ENCODE peak calls at places on chromosome 6, in four cellular contexts. One of them, this sample, is unnamed.

GRCh38 chr6:110325197-110325596 is 33.0 kb downstream of the METTL24 start:
- DNase-seq in mammary epithelial cell: no peak
- DNase-seq in CD8-positive, alpha-beta T cell: no peak
- DNase-seq in AG04450: peak; percentile 79
- DNase-seq in this sample: peak; percentile 12

GRCh38 chr6:143727035-143727434 is 49.3 kb downstream of the PHACTR2 start:
- DNase-seq in AG04450: no peak
- DNase-seq in CD8-positive, alpha-beta T cell: no peak
- DNase-seq in mammary epithelial cell: no peak
- DNase-seq in this sample: no peak

GRCh38 chr6:113859349-113860164 is 2.4 kb downstream of the MARCKS start:
- DNase-seq in AG04450: no peak
- DNase-seq in CD8-positive, alpha-beta T cell: no peak
- DNase-seq in mammary epithelial cell: peak; percentile 53
- DNase-seq in this sample: no peak

GRCh38 chr6:77740380-77740779 is 87.5 kb downstream of the MEI4 start:
- DNase-seq in CD8-positive, alpha-beta T cell: no peak
- DNase-seq in AG04450: no peak
- DNase-seq in mammary epithelial cell: peak; percentile 5
- DNase-seq in this sample: no peak

GRCh38 chr6:17585766-17586502 is 14.2 kb upstream of the FAM8A1 start:
- DNase-seq in AG04450: no peak
- DNase-seq in CD8-positive, alpha-beta T cell: no peak
- DNase-seq in mammary epithelial cell: peak; percentile 27
- DNase-seq in this sample: no peak

GRCh38 chr6:9140181-9140580 is 704.8 kb upstream of the SLC35B3 start:
- DNase-seq in CD8-positive, alpha-beta T cell: no peak
- DNase-seq in mammary epithelial cell: peak; percentile 22
- DNase-seq in AG04450: no peak
- DNase-seq in this sample: no peak

GRCh38 chr6:134519456-134519855 is 201.5 kb upstream of the SGK1 start:
- DNase-seq in CD8-positive, alpha-beta T cell: peak; percentile 58
- DNase-seq in mammary epithelial cell: no peak
- DNase-seq in AG04450: no peak
- DNase-seq in this sample: no peak

GRCh38 chr6:32950010-32950409 is 2.9 kb downstream of the HLA-DMA start:
- DNase-seq in CD8-positive, alpha-beta T cell: no peak
- DNase-seq in mammary epithelial cell: no peak
- DNase-seq in AG04450: no peak
- DNase-seq in this sample: no peak

GRCh38 chr6:157269261-157269794 is 54.0 kb downstream of the TMEM242 start:
- DNase-seq in CD8-positive, alpha-beta T cell: no peak
- DNase-seq in mammary epithelial cell: peak; percentile 20
- DNase-seq in AG04450: no peak
- DNase-seq in this sample: no peak

GRCh38 chr6:105320766-105321165 is 82.1 kb downstream of the PREP start:
- DNase-seq in AG04450: no peak
- DNase-seq in mammary epithelial cell: no peak
- DNase-seq in CD8-positive, alpha-beta T cell: no peak
- DNase-seq in this sample: no peak

GRCh38 chr6:121581327-121581726 is 145.9 kb downstream of the GJA1 start:
- DNase-seq in mammary epithelial cell: no peak
- DNase-seq in AG04450: no peak
- DNase-seq in CD8-positive, alpha-beta T cell: no peak
- DNase-seq in this sample: no peak

GRCh38 chr6:34338811-34339210 is 53.7 kb downstream of the NUDT3 start:
- DNase-seq in mammary epithelial cell: no peak
- DNase-seq in AG04450: no peak
- DNase-seq in CD8-positive, alpha-beta T cell: no peak
- DNase-seq in this sample: no peak

GRCh38 chr6:46130665-46131064 is 876 bp downstream of the ENPP4 start:
- DNase-seq in CD8-positive, alpha-beta T cell: no peak
- DNase-seq in mammary epithelial cell: no peak
- DNase-seq in AG04450: no peak
- DNase-seq in this sample: no peak

GRCh38 chr6:15427360-15428070 is 181.6 kb downstream of the JARID2 start:
- DNase-seq in mammary epithelial cell: peak; percentile 46
- DNase-seq in CD8-positive, alpha-beta T cell: no peak
- DNase-seq in AG04450: no peak
- DNase-seq in this sample: no peak

GRCh38 chr6:3444276-3445088 is 12.4 kb downstream of the SLC22A23 start:
- DNase-seq in mammary epithelial cell: no peak
- DNase-seq in AG04450: no peak
- DNase-seq in CD8-positive, alpha-beta T cell: no peak
- DNase-seq in this sample: no peak

GRCh38 chr6:106765496-106765895 is 136.1 kb downstream of the QRSL1 start:
- DNase-seq in mammary epithelial cell: no peak
- DNase-seq in AG04450: no peak
- DNase-seq in CD8-positive, alpha-beta T cell: no peak
- DNase-seq in this sample: no peak

GRCh38 chr6:128515550-128516513 is 4.6 kb downstream of the PTPRK start:
- DNase-seq in AG04450: no peak
- DNase-seq in CD8-positive, alpha-beta T cell: no peak
- DNase-seq in mammary epithelial cell: no peak
- DNase-seq in this sample: no peak

GRCh38 chr6:160349837-160350236 is 1.7 kb downstream of the SLC22A3 start:
- DNase-seq in CD8-positive, alpha-beta T cell: no peak
- DNase-seq in AG04450: no peak
- DNase-seq in mammary epithelial cell: no peak
- DNase-seq in this sample: no peak

GRCh38 chr6:17714177-17714576 is 7.5 kb upstream of the NUP153 start:
- DNase-seq in mammary epithelial cell: no peak
- DNase-seq in CD8-positive, alpha-beta T cell: no peak
- DNase-seq in AG04450: no peak
- DNase-seq in this sample: no peak

GRCh38 chr6:78347191-78347916 is 520.0 kb upstream of the IRAK1BP1 start:
- DNase-seq in mammary epithelial cell: no peak
- DNase-seq in AG04450: no peak
- DNase-seq in CD8-positive, alpha-beta T cell: no peak
- DNase-seq in this sample: no peak

GRCh38 chr6:52539607-52540006 is 37.3 kb downstream of the TRAM2 start:
- DNase-seq in AG04450: no peak
- DNase-seq in CD8-positive, alpha-beta T cell: no peak
- DNase-seq in mammary epithelial cell: no peak
- DNase-seq in this sample: no peak

GRCh38 chr6:5813625-5814027 is 193.1 kb downstream of the NRN1 start:
- DNase-seq in mammary epithelial cell: no peak
- DNase-seq in CD8-positive, alpha-beta T cell: no peak
- DNase-seq in AG04450: no peak
- DNase-seq in this sample: no peak

GRCh38 chr6:82144852-82145332 is 102.7 kb downstream of the IBTK start:
- DNase-seq in mammary epithelial cell: peak; percentile 94
- DNase-seq in CD8-positive, alpha-beta T cell: no peak
- DNase-seq in AG04450: peak; percentile 33
- DNase-seq in this sample: peak; percentile 85

GRCh38 chr6:9025796-9026195 is 590.5 kb upstream of the SLC35B3 start:
- DNase-seq in AG04450: no peak
- DNase-seq in mammary epithelial cell: no peak
- DNase-seq in CD8-positive, alpha-beta T cell: no peak
- DNase-seq in this sample: no peak

GRCh38 chr6:40912158-40912946 is 126.7 kb downstream of the UNC5CL start:
- DNase-seq in AG04450: no peak
- DNase-seq in CD8-positive, alpha-beta T cell: no peak
- DNase-seq in mammary epithelial cell: peak; percentile 87
- DNase-seq in this sample: peak; percentile 45

GRCh38 chr6:91534614-91535013 is 947.7 kb upstream of the MAP3K7 start:
- DNase-seq in CD8-positive, alpha-beta T cell: no peak
- DNase-seq in mammary epithelial cell: no peak
- DNase-seq in AG04450: no peak
- DNase-seq in this sample: no peak

GRCh38 chr6:7617954-7618764 is 28.2 kb downstream of the SNRNP48 start:
- DNase-seq in mammary epithelial cell: peak; percentile 98
- DNase-seq in AG04450: no peak
- DNase-seq in CD8-positive, alpha-beta T cell: no peak
- DNase-seq in this sample: peak; percentile 80

GRCh38 chr6:25537349-25538018 is 114.5 kb upstream of the SCGN start:
- DNase-seq in CD8-positive, alpha-beta T cell: no peak
- DNase-seq in mammary epithelial cell: no peak
- DNase-seq in AG04450: no peak
- DNase-seq in this sample: no peak

GRCh38 chr6:119979862-119980261 is 630.3 kb upstream of the MAN1A1 start:
- DNase-seq in CD8-positive, alpha-beta T cell: no peak
- DNase-seq in AG04450: no peak
- DNase-seq in mammary epithelial cell: no peak
- DNase-seq in this sample: no peak

DNA sequence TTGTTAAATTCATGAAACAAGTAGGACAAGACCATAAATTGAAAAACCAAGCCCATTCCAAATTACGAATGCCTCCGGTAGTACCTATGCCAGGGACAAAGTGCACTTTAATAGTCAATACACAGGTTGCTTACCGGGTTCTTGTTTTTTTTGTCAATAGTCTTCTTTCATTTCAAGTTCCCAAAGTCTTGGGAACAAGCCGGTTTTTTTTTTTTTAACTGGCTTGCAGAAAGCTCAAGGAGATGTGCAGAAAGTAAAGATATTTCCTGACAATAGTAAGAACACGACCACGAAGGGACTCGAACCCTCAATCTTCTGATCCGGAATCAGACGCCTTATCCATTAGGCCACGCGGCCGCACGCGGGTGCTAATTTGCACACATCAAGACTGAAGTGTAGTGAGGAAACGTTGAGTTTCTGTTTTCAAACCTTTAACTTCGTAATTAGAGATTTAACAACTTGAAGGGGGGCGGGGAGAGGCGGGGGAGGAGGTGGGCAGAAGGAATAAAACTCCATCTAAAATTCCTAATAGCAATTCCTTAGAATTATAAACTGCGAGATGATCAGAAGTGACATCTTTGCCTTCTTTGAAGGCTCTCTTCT is 181.0 kb downstream of the TRIM27 start:
- DNase-seq in AG04450: no peak
- DNase-seq in CD8-positive, alpha-beta T cell: no peak
- DNase-seq in mammary epithelial cell: peak; percentile 84
- DNase-seq in this sample: no peak
- H3K27ac ChIP-seq in AG04450: no peak overlapping the region
- H3K27ac ChIP-seq in CD8-positive, alpha-beta T cell: no peak overlapping the region
- H3K27ac ChIP-seq in mammary epithelial cell: peak overlapping the region; percentile 34
- H3K27ac ChIP-seq in this sample: no peak overlapping the region

DNA sequence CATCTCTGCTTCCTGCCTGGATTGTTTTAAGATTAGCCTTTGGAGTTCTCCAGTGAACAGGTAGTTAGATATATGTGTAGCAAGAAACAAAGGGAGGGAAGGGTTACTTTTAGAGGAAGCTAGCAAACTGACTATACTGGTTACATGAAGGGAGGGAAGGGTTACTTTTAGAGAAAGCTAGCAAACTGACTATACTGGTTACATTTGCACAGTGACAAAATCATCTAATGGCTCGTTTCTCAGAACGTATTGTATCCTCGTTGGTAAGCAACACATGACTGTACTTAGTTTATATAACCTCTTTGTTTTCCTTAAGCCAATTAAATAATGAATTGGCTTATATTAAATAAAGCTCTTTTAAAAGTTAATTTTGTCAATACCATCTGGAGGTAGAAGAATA is 540.9 kb downstream of the EPM2A start:
- DNase-seq in CD8-positive, alpha-beta T cell: no peak
- DNase-seq in AG04450: no peak
- DNase-seq in mammary epithelial cell: no peak
- DNase-seq in this sample: no peak
- H3K27ac ChIP-seq in CD8-positive, alpha-beta T cell: no peak overlapping the region
- H3K27ac ChIP-seq in AG04450: no peak overlapping the region
- H3K27ac ChIP-seq in mammary epithelial cell: no peak overlapping the region
- H3K27ac ChIP-seq in this sample: no peak overlapping the region

GRCh38 chr6:150142304-150142656 is 564 bp upstream of the PPP1R14C start:
- DNase-seq in AG04450: no peak
- DNase-seq in mammary epithelial cell: peak; percentile 92
- DNase-seq in CD8-positive, alpha-beta T cell: no peak
- DNase-seq in this sample: no peak
- H3K27ac ChIP-seq in AG04450: no peak overlapping the region
- H3K27ac ChIP-seq in mammary epithelial cell: peak overlapping the region; percentile 59
- H3K27ac ChIP-seq in CD8-positive, alpha-beta T cell: no peak overlapping the region
- H3K27ac ChIP-seq in this sample: peak overlapping the region; percentile 76

GRCh38 chr6:1872649-1873131 is 263.0 kb downstream of the FOXC1 start:
- DNase-seq in mammary epithelial cell: no peak
- DNase-seq in CD8-positive, alpha-beta T cell: no peak
- DNase-seq in AG04450: peak; percentile 61
- DNase-seq in this sample: no peak
- H3K27ac ChIP-seq in mammary epithelial cell: no peak overlapping the region
- H3K27ac ChIP-seq in CD8-positive, alpha-beta T cell: no peak overlapping the region
- H3K27ac ChIP-seq in AG04450: peak overlapping the region; percentile 62
- H3K27ac ChIP-seq in this sample: no peak overlapping the region

GRCh38 chr6:37265876-37266275 is 7.9 kb upstream of the TMEM217 start:
- DNase-seq in mammary epithelial cell: no peak
- DNase-seq in AG04450: no peak
- DNase-seq in CD8-positive, alpha-beta T cell: no peak
- DNase-seq in this sample: no peak
- H3K27ac ChIP-seq in mammary epithelial cell: no peak overlapping the region
- H3K27ac ChIP-seq in AG04450: no peak overlapping the region
- H3K27ac ChIP-seq in CD8-positive, alpha-beta T cell: no peak overlapping the region
- H3K27ac ChIP-seq in this sample: no peak overlapping the region

DNA sequence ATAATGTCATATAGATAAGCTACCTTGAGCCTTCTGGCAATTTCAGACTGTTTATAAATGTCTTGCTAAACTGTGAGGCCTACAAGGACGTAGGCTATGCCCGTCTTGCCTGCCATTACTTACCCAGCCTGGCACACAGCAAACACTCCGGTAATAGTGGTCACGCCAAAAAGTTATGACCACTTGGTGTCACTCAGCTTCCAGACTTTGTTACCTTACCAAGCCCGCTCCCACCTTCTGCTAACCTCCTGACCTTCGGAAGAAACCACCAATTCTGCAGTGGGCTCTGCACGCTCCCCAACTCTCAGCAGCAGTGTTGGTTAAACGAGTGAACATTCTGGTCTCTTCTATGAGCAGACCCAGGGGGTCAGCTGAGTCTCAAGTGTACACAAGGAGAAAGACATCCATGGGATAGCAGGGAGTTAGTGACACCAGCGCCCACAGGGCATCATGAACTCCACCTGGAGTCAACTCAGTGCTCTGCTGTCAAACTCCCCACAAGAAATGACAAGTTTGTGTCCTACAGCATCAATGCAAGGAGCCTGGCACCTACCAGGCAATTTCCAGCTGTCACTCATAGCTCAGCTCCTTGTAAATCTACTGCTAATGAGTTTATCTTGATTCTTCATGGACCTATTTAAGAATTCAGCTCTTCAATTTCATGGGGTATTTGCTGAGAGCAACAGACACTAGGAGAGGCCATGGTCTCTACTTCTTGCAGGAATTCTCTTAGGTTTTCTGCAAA is 119.9 kb downstream of the TTLL2 start:
- DNase-seq in mammary epithelial cell: no peak
- DNase-seq in AG04450: no peak
- DNase-seq in CD8-positive, alpha-beta T cell: no peak
- DNase-seq in this sample: no peak
- H3K27ac ChIP-seq in mammary epithelial cell: no peak overlapping the region
- H3K27ac ChIP-seq in AG04450: no peak overlapping the region
- H3K27ac ChIP-seq in CD8-positive, alpha-beta T cell: no peak overlapping the region
- H3K27ac ChIP-seq in this sample: no peak overlapping the region

DNA sequence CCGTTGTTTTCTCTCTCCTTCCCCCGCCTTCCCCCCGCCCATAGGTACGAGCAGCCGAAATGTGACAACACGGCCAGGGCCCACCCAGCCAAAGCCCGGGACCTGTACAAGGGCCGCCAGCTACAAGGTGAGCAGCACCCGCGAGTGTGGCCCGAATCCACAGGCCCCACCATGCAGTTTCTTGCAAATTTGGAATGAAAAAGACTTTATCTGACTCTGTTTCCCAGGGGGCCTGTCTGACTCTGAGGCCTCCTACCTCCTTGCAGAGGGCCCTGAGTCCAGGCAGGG is 167.1 kb downstream of the SMOC2 start:
- DNase-seq in AG04450: no peak
- DNase-seq in mammary epithelial cell: no peak
- DNase-seq in CD8-positive, alpha-beta T cell: no peak
- DNase-seq in this sample: no peak
- H3K27ac ChIP-seq in AG04450: no peak overlapping the region
- H3K27ac ChIP-seq in mammary epithelial cell: no peak overlapping the region
- H3K27ac ChIP-seq in CD8-positive, alpha-beta T cell: no peak overlapping the region
- H3K27ac ChIP-seq in this sample: peak overlapping the region; percentile 99

GRCh38 chr6:299050-299980 is 7.0 kb downstream of the DUSP22 start:
- DNase-seq in mammary epithelial cell: no peak
- DNase-seq in CD8-positive, alpha-beta T cell: peak; percentile 50
- DNase-seq in AG04450: no peak
- DNase-seq in this sample: no peak
- H3K27ac ChIP-seq in mammary epithelial cell: no peak overlapping the region
- H3K27ac ChIP-seq in CD8-positive, alpha-beta T cell: no peak overlapping the region
- H3K27ac ChIP-seq in AG04450: no peak overlapping the region
- H3K27ac ChIP-seq in this sample: no peak overlapping the region